ENCODE peak calls at places on chromosomes 1 and 21, in five cellular contexts. X is heart right ventricle; S is mucosa of descending colon; E is CD8-positive, alpha-beta T cell; K is CD8-positive, alpha-beta memory T cell. G is an unnamed sample.
A peak's percentile ranks its signal among the peaks of the same experiment; 100 is the strongest.

GRCh38 chr1:164774819-164775654 is 216.1 kb downstream of the PBX1 start:
- DNase-seq in E (no peak), S (peak; percentile 50), K (no peak), X (no peak), G (peak; percentile 81)

GRCh38 chr1:39852214-39852791 is 31.0 kb downstream of the TRIT1 start:
- DNase-seq in X (no peak), K (no peak), S (no peak), E (no peak), G (no peak)

GRCh38 chr21:42147386-42148020 is 71.4 kb upstream of the ABCG1 start:
- DNase-seq in S (peak; percentile 14), K (no peak), X (no peak), E (no peak), G (no peak)

GRCh38 chr1:91997607-91998195 is 32.1 kb upstream of the EPHX4 start:
- DNase-seq in E (peak; percentile 44), S (no peak), K (peak; percentile 55), X (no peak), G (peak; percentile 24)

GRCh38 chr21:46375560-46376230 is 51.7 kb downstream of the PCNT start:
- DNase-seq in E (no peak), K (no peak), S (no peak), X (peak; percentile 27), G (no peak)

GRCh38 chr1:214209260-214209808 is 71.6 kb upstream of the SMYD2 start:
- DNase-seq in K (no peak), E (no peak), X (no peak), S (no peak), G (no peak)

GRCh38 chr1:67372136-67372535 is 58.1 kb downstream of the SERBP1 start:
- DNase-seq in E (no peak), S (no peak), K (no peak), X (no peak), G (no peak)

GRCh38 chr1:62175568-62176179 is 19.0 kb upstream of the L1TD1 start:
- DNase-seq in K (no peak), S (no peak), X (no peak), E (peak; percentile 48), G (peak; percentile 11)

GRCh38 chr1:228205526-228206436 is 2.1 kb upstream of the OBSCN start:
- DNase-seq in S (no peak), E (no peak), X (no peak), K (no peak), G (peak; percentile 40)

GRCh38 chr1:244163861-244164562 is 112.9 kb downstream of the ZBTB18 start:
- DNase-seq in E (no peak), X (no peak), K (no peak), S (no peak), G (no peak)

GRCh38 chr1:82979593-82980230 is 1019.2 kb downstream of the TTLL7 start:
- DNase-seq in S (no peak), K (no peak), E (no peak), X (no peak), G (peak; percentile 9)

GRCh38 chr1:2185880-2186855 is 8.4 kb downstream of the FAAP20 start:
- DNase-seq in X (no peak), S (no peak), E (no peak), K (no peak), G (no peak)

GRCh38 chr1:69451196-69451595 is 116.5 kb upstream of the LRRC7 start:
- DNase-seq in S (no peak), E (no peak), K (no peak), X (no peak), G (no peak)

GRCh38 chr21:39141502-39141901 is 41.7 kb downstream of the PSMG1 start:
- DNase-seq in S (no peak), K (no peak), X (no peak), E (no peak), G (no peak)

GRCh38 chr1:90729484-90730246 is 12.6 kb upstream of the BARHL2 start:
- DNase-seq in E (no peak), S (no peak), X (no peak), K (no peak), G (no peak)

GRCh38 chr1:225771661-225772322 is 5.8 kb upstream of the SRP9 start:
- DNase-seq in E (no peak), X (no peak), S (no peak), K (no peak), G (no peak)

G was measured in NCI-H1092.